ENCODE peak calls at places on chromosomes 4 and X, in four cellular contexts. One of them, this sample, is unnamed.

GRCh38 chr4:162849922-162850321 is 316.8 kb downstream of the NAF1 start:
- DNase-seq in NCI-H1417: no peak
- DNase-seq in NAMALWA: no peak
- DNase-seq in LHCN-M2: no peak
- DNase-seq in this sample: no peak

GRCh38 chr4:75630932-75631320 is 598 bp upstream of the CDKL2 start:
- DNase-seq in NAMALWA: no peak
- DNase-seq in NCI-H1417: no peak
- DNase-seq in LHCN-M2: no peak
- DNase-seq in this sample: no peak

GRCh38 chr4:57124145-57124544 is 14.0 kb upstream of the IGFBP7 start:
- DNase-seq in NAMALWA: no peak
- DNase-seq in NCI-H1417: no peak
- DNase-seq in LHCN-M2: no peak
- DNase-seq in this sample: no peak

GRCh38 chrX:96098471-96098870 is 586.2 kb upstream of the DIAPH2 start:
- DNase-seq in NAMALWA: no peak
- DNase-seq in LHCN-M2: no peak
- DNase-seq in NCI-H1417: no peak
- DNase-seq in this sample: no peak

GRCh38 chr4:108360857-108361820 is 192.4 kb upstream of the LEF1 start:
- DNase-seq in NCI-H1417: no peak
- DNase-seq in LHCN-M2: peak; percentile 62
- DNase-seq in NAMALWA: no peak
- DNase-seq in this sample: peak; percentile 57

GRCh38 chr4:121900132-121900983 is 30.1 kb upstream of the BBS7 start:
- DNase-seq in NCI-H1417: peak; percentile 6
- DNase-seq in LHCN-M2: peak; percentile 37
- DNase-seq in NAMALWA: peak; percentile 79
- DNase-seq in this sample: peak; percentile 29

GRCh38 chrX:103211012-103211715 is 3.7 kb upstream of the BEX4 start:
- DNase-seq in NCI-H1417: peak; percentile 34
- DNase-seq in LHCN-M2: peak; percentile 29
- DNase-seq in NAMALWA: peak; percentile 58
- DNase-seq in this sample: no peak

GRCh38 chrX:129957241-129958099 is 25.0 kb upstream of the BCORL1 start:
- DNase-seq in NAMALWA: peak; percentile 70
- DNase-seq in LHCN-M2: peak; percentile 53
- DNase-seq in NCI-H1417: peak; percentile 68
- DNase-seq in this sample: no peak

GRCh38 chr4:116588783-116589182 is 496.6 kb downstream of the TRAM1L1 start:
- DNase-seq in NCI-H1417: no peak
- DNase-seq in NAMALWA: no peak
- DNase-seq in LHCN-M2: no peak
- DNase-seq in this sample: no peak

GRCh38 chr4:156961241-156962068 is 10.1 kb downstream of the PDGFC start:
- DNase-seq in LHCN-M2: peak; percentile 80
- DNase-seq in NAMALWA: no peak
- DNase-seq in NCI-H1417: no peak
- DNase-seq in this sample: no peak

GRCh38 chr4:84578540-84579409 is 4.2 kb upstream of the CDS1 start:
- DNase-seq in LHCN-M2: peak; percentile 54
- DNase-seq in NAMALWA: peak; percentile 49
- DNase-seq in NCI-H1417: peak; percentile 38
- DNase-seq in this sample: peak; percentile 11

GRCh38 chr4:122584517-122584916 is 36.3 kb downstream of the IL21 start:
- DNase-seq in NCI-H1417: no peak
- DNase-seq in NAMALWA: no peak
- DNase-seq in LHCN-M2: peak; percentile 93
- DNase-seq in this sample: no peak

GRCh38 chrX:130694983-130695382 is 208.0 kb downstream of the ENOX2 start:
- DNase-seq in LHCN-M2: no peak
- DNase-seq in NAMALWA: no peak
- DNase-seq in NCI-H1417: no peak
- DNase-seq in this sample: no peak

GRCh38 chr4:40843696-40844095 is 93.9 kb downstream of the NSUN7 start:
- DNase-seq in NCI-H1417: no peak
- DNase-seq in LHCN-M2: no peak
- DNase-seq in NAMALWA: peak; percentile 50
- DNase-seq in this sample: no peak

GRCh38 chr4:74235135-74235534 is 73.1 kb upstream of the EPGN start:
- DNase-seq in LHCN-M2: no peak
- DNase-seq in NCI-H1417: no peak
- DNase-seq in NAMALWA: peak; percentile 5
- DNase-seq in this sample: no peak

GRCh38 chr4:3257691-3258482 is 8.9 kb downstream of the MSANTD1 start:
- DNase-seq in LHCN-M2: peak; percentile 57
- DNase-seq in NCI-H1417: peak; percentile 70
- DNase-seq in NAMALWA: peak; percentile 73
- DNase-seq in this sample: no peak

GRCh38 chr4:80094191-80094590 is 21.2 kb upstream of the ANTXR2 start:
- DNase-seq in NAMALWA: no peak
- DNase-seq in LHCN-M2: peak; percentile 62
- DNase-seq in NCI-H1417: no peak
- DNase-seq in this sample: no peak

GRCh38 chr4:87835192-87835591 is 2.4 kb downstream of the MEPE start:
- DNase-seq in NAMALWA: no peak
- DNase-seq in NCI-H1417: no peak
- DNase-seq in LHCN-M2: no peak
- DNase-seq in this sample: no peak

GRCh38 chrX:39690541-39691415 is 407.0 kb downstream of the BCOR start:
- DNase-seq in NCI-H1417: no peak
- DNase-seq in LHCN-M2: no peak
- DNase-seq in NAMALWA: no peak
- DNase-seq in this sample: no peak

GRCh38 chr4:184826315-184827266 is 823 bp upstream of the ACSL1 start:
- DNase-seq in LHCN-M2: no peak
- DNase-seq in NCI-H1417: peak; percentile 9
- DNase-seq in NAMALWA: peak; percentile 59
- DNase-seq in this sample: no peak

GRCh38 chr4:54661156-54661555 is 3.4 kb downstream of the KIT start:
- DNase-seq in NAMALWA: no peak
- DNase-seq in NCI-H1417: no peak
- DNase-seq in LHCN-M2: peak; percentile 53
- DNase-seq in this sample: peak; percentile 30

GRCh38 chr4:244471-244870 is 60.8 kb downstream of the ZNF732 start:
- DNase-seq in LHCN-M2: peak; percentile 9
- DNase-seq in NCI-H1417: peak; percentile 83
- DNase-seq in NAMALWA: peak; percentile 84
- DNase-seq in this sample: no peak

GRCh38 chr4:155966661-155967060 is 13.0 kb upstream of the CTSO start:
- DNase-seq in LHCN-M2: peak; percentile 91
- DNase-seq in NCI-H1417: no peak
- DNase-seq in NAMALWA: no peak
- DNase-seq in this sample: no peak

GRCh38 chr4:146224331-146224966 is 10.1 kb downstream of the REELD1 start:
- DNase-seq in NAMALWA: no peak
- DNase-seq in NCI-H1417: no peak
- DNase-seq in LHCN-M2: peak; percentile 20
- DNase-seq in this sample: no peak

GRCh38 chr4:105896984-105897760 is 1.9 kb downstream of the NPNT start:
- DNase-seq in NCI-H1417: no peak
- DNase-seq in NAMALWA: no peak
- DNase-seq in LHCN-M2: peak; percentile 5
- DNase-seq in this sample: no peak

GRCh38 chrX:123989235-123989634 is 27.7 kb downstream of the STAG2 start:
- DNase-seq in NCI-H1417: no peak
- DNase-seq in NAMALWA: no peak
- DNase-seq in LHCN-M2: no peak
- DNase-seq in this sample: no peak

GRCh38 chr4:77990456-77990855 is 66.7 kb upstream of the FRAS1 start:
- DNase-seq in NAMALWA: no peak
- DNase-seq in NCI-H1417: no peak
- DNase-seq in LHCN-M2: no peak
- DNase-seq in this sample: no peak

GRCh38 chr4:56468097-56468422 is 643 bp downstream of the SRP72 start:
- DNase-seq in NAMALWA: no peak
- DNase-seq in NCI-H1417: peak; percentile 64
- DNase-seq in LHCN-M2: no peak
- DNase-seq in this sample: no peak

GRCh38 chr4:20616313-20616712 is 83.9 kb upstream of the PACRGL start:
- DNase-seq in LHCN-M2: no peak
- DNase-seq in NCI-H1417: no peak
- DNase-seq in NAMALWA: no peak
- DNase-seq in this sample: no peak

GRCh38 chrX:17674611-17675010 is 62.7 kb upstream of the SCML1 start:
- DNase-seq in LHCN-M2: no peak
- DNase-seq in NAMALWA: no peak
- DNase-seq in NCI-H1417: no peak
- DNase-seq in this sample: no peak

GRCh38 chr4:8607603-8608481 is 15.3 kb downstream of the CPZ start:
- DNase-seq in NAMALWA: peak; percentile 46
- DNase-seq in LHCN-M2: no peak
- DNase-seq in NCI-H1417: no peak
- DNase-seq in this sample: no peak

GRCh38 chr4:24489870-24490269 is 94.5 kb downstream of the DHX15 start:
- DNase-seq in NCI-H1417: no peak
- DNase-seq in NAMALWA: no peak
- DNase-seq in LHCN-M2: peak; percentile 89
- DNase-seq in this sample: no peak

GRCh38 chr4:71411976-71412375 is 73.2 kb downstream of the SLC4A4 start:
- DNase-seq in LHCN-M2: no peak
- DNase-seq in NCI-H1417: no peak
- DNase-seq in NAMALWA: no peak
- DNase-seq in this sample: no peak

GRCh38 chrX:140815868-140816267 is 106.3 kb downstream of the LINC00632 start:
- DNase-seq in LHCN-M2: peak; percentile 14
- DNase-seq in NAMALWA: peak; percentile 33
- DNase-seq in NCI-H1417: no peak
- DNase-seq in this sample: peak; percentile 10

GRCh38 chr4:8315343-8316250 is 46.0 kb downstream of the HTRA3 start:
- DNase-seq in NAMALWA: peak; percentile 68
- DNase-seq in LHCN-M2: peak; percentile 78
- DNase-seq in NCI-H1417: peak; percentile 51
- DNase-seq in this sample: peak; percentile 86